ENCODE peak calls at places on chromosomes 4 and X, in nine cellular contexts. One of them, this sample, is unnamed.

GRCh38 chr4:148834804-148835598 is 392.8 kb upstream of the NR3C2 start:
- DNase-seq in PC-9: peak; percentile 36
- DNase-seq in SK-N-SH: no peak
- DNase-seq in PC-3: peak; percentile 47
- DNase-seq in neural progenitor cell: no peak
- DNase-seq in GM23248: peak; percentile 68
- DNase-seq in endothelial cell of umbilical vein: peak; percentile 89
- DNase-seq in hepatocyte: peak; percentile 36
- DNase-seq in HepG2: no peak
- DNase-seq in this sample: no peak

GRCh38 chr4:188372856-188373255 is 233.6 kb downstream of the TRIML1 start:
- DNase-seq in PC-9: no peak
- DNase-seq in SK-N-SH: no peak
- DNase-seq in PC-3: peak; percentile 8
- DNase-seq in neural progenitor cell: peak; percentile 28
- DNase-seq in GM23248: no peak
- DNase-seq in endothelial cell of umbilical vein: no peak
- DNase-seq in hepatocyte: peak; percentile 80
- DNase-seq in HepG2: peak; percentile 25
- DNase-seq in this sample: no peak

GRCh38 chr4:28149762-28150161 is 1289.1 kb downstream of the STIM2 start:
- DNase-seq in PC-9: no peak
- DNase-seq in SK-N-SH: no peak
- DNase-seq in PC-3: no peak
- DNase-seq in neural progenitor cell: no peak
- DNase-seq in GM23248: no peak
- DNase-seq in endothelial cell of umbilical vein: no peak
- DNase-seq in hepatocyte: no peak
- DNase-seq in HepG2: no peak
- DNase-seq in this sample: no peak

GRCh38 chrX:6683353-6683752 is 148.4 kb upstream of the VCX3A start:
- DNase-seq in PC-9: no peak
- DNase-seq in SK-N-SH: no peak
- DNase-seq in PC-3: no peak
- DNase-seq in neural progenitor cell: no peak
- DNase-seq in GM23248: no peak
- DNase-seq in endothelial cell of umbilical vein: no peak
- DNase-seq in hepatocyte: no peak
- DNase-seq in HepG2: no peak
- DNase-seq in this sample: peak; percentile 67

GRCh38 chrX:20265726-20266681 is 705 bp downstream of the RPS6KA3 start:
- DNase-seq in PC-9: no peak
- DNase-seq in SK-N-SH: peak; percentile 56
- DNase-seq in PC-3: peak; percentile 48
- DNase-seq in neural progenitor cell: peak; percentile 31
- DNase-seq in GM23248: peak; percentile 67
- DNase-seq in endothelial cell of umbilical vein: peak; percentile 3
- DNase-seq in hepatocyte: peak; percentile 55
- DNase-seq in HepG2: no peak
- DNase-seq in this sample: peak; percentile 76

GRCh38 chrX:77740376-77740905 is 45.6 kb downstream of the ATRX start:
- DNase-seq in PC-9: no peak
- DNase-seq in SK-N-SH: no peak
- DNase-seq in PC-3: no peak
- DNase-seq in neural progenitor cell: no peak
- DNase-seq in GM23248: no peak
- DNase-seq in endothelial cell of umbilical vein: no peak
- DNase-seq in hepatocyte: no peak
- DNase-seq in HepG2: no peak
- DNase-seq in this sample: no peak

GRCh38 chr4:144754562-144755410 is 108.8 kb downstream of the HHIP start:
- DNase-seq in PC-9: no peak
- DNase-seq in SK-N-SH: no peak
- DNase-seq in PC-3: peak; percentile 50
- DNase-seq in neural progenitor cell: peak; percentile 31
- DNase-seq in GM23248: peak; percentile 57
- DNase-seq in endothelial cell of umbilical vein: peak; percentile 73
- DNase-seq in hepatocyte: no peak
- DNase-seq in HepG2: no peak
- DNase-seq in this sample: peak; percentile 61

GRCh38 chr4:174423257-174423944 is 98.9 kb downstream of the HPGD start:
- DNase-seq in PC-9: peak; percentile 36
- DNase-seq in SK-N-SH: no peak
- DNase-seq in PC-3: peak; percentile 86
- DNase-seq in neural progenitor cell: no peak
- DNase-seq in GM23248: peak; percentile 86
- DNase-seq in endothelial cell of umbilical vein: peak; percentile 58
- DNase-seq in hepatocyte: peak; percentile 30
- DNase-seq in HepG2: no peak
- DNase-seq in this sample: no peak

DNA sequence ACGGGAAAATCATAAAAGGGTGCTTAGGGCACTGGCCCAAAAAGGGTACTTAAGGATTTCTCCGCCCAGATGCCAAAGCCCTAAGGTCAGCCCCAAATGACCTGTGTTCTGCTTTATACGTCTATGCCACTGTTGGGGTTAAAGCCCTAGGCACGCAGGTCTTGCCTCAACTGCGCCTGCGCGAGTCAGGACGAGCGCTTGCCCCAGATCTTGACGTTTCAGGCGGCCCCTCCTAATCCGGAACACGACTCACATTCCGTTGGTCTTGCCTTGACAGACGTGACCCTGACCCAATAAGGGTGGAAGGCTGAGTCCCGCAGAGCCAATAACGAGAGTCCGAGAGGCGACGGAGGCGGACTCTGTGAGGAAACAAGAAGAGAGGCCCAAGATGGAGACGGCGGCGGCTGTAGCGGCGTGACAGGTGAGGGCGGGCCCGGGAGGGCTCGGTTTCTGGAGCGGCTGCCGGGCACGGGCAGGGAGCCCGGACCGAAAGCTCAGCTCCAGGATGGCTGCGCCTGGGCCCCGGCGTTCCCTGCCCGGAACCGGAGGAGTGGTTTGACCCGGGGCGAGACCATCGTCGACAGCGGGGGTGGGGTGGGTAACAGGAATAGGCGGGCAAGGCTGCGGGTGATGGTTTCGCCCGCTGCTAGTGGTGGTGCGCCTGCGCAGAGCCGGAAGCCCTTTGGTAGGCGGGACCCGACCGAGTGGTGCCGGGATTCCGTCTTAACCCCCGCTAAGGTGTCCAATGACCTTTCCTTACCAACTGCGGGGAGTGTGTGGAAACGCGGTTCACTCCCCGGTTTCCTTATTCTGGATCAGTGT is at the start of gene ARAF:
- DNase-seq in PC-9: peak; percentile 92
- DNase-seq in SK-N-SH: peak; percentile 94
- DNase-seq in PC-3: peak; percentile 99
- DNase-seq in neural progenitor cell: peak; percentile 96
- DNase-seq in GM23248: peak; percentile 96
- DNase-seq in endothelial cell of umbilical vein: peak; percentile 98
- DNase-seq in hepatocyte: peak; percentile 95
- DNase-seq in HepG2: peak; percentile 98
- DNase-seq in this sample: peak; percentile 98
- H2AFZ ChIP-seq in PC-9: peak within 1 kb of the TSS; percentile 66
- H2AFZ ChIP-seq in SK-N-SH: peak within 1 kb of the TSS; percentile 66
- H2AFZ ChIP-seq in PC-3: peak within 1 kb of the TSS; percentile 88
- H2AFZ ChIP-seq in neural progenitor cell: no peak within 1 kb of the TSS
- H2AFZ ChIP-seq in GM23248: peak within 1 kb of the TSS; percentile 83
- H2AFZ ChIP-seq in endothelial cell of umbilical vein: peak within 1 kb of the TSS; percentile 78
- H2AFZ ChIP-seq in hepatocyte: peak within 1 kb of the TSS; percentile 21
- H2AFZ ChIP-seq in HepG2: peak within 1 kb of the TSS; percentile 27
- H2AFZ ChIP-seq in this sample: peak within 1 kb of the TSS; percentile 48

GRCh38 chrX:100410083-100410590 is at the start of gene PCDH19:
- DNase-seq in PC-9: no peak
- DNase-seq in SK-N-SH: peak; percentile 86
- DNase-seq in PC-3: peak; percentile 57
- DNase-seq in neural progenitor cell: peak; percentile 89
- DNase-seq in GM23248: peak; percentile 72
- DNase-seq in endothelial cell of umbilical vein: peak; percentile 54
- DNase-seq in hepatocyte: peak; percentile 81
- DNase-seq in HepG2: no peak
- DNase-seq in this sample: no peak

GRCh38 chrX:100413231-100413630 is 3.2 kb upstream of the PCDH19 start:
- DNase-seq in PC-9: peak; percentile 55
- DNase-seq in SK-N-SH: peak; percentile 63
- DNase-seq in PC-3: peak; percentile 69
- DNase-seq in neural progenitor cell: peak; percentile 79
- DNase-seq in GM23248: peak; percentile 77
- DNase-seq in endothelial cell of umbilical vein: peak; percentile 61
- DNase-seq in hepatocyte: peak; percentile 78
- DNase-seq in HepG2: peak; percentile 33
- DNase-seq in this sample: peak; percentile 87

GRCh38 chrX:100409316-100410082 is 574 bp downstream of the PCDH19 start:
- DNase-seq in PC-9: no peak
- DNase-seq in SK-N-SH: peak; percentile 30
- DNase-seq in PC-3: no peak
- DNase-seq in neural progenitor cell: peak; percentile 52
- DNase-seq in GM23248: no peak
- DNase-seq in endothelial cell of umbilical vein: no peak
- DNase-seq in hepatocyte: no peak
- DNase-seq in HepG2: no peak
- DNase-seq in this sample: no peak

GRCh38 chrX:100410901-100411801 is 1.1 kb upstream of the PCDH19 start:
- DNase-seq in PC-9: no peak
- DNase-seq in SK-N-SH: peak; percentile 33
- DNase-seq in PC-3: no peak
- DNase-seq in neural progenitor cell: peak; percentile 47
- DNase-seq in GM23248: peak; percentile 18
- DNase-seq in endothelial cell of umbilical vein: peak; percentile 7
- DNase-seq in hepatocyte: peak; percentile 21
- DNase-seq in HepG2: no peak
- DNase-seq in this sample: no peak

GRCh38 chrX:100411802-100412333 is 1.8 kb upstream of the PCDH19 start:
- DNase-seq in PC-9: no peak
- DNase-seq in SK-N-SH: no peak
- DNase-seq in PC-3: no peak
- DNase-seq in neural progenitor cell: no peak
- DNase-seq in GM23248: no peak
- DNase-seq in endothelial cell of umbilical vein: no peak
- DNase-seq in hepatocyte: no peak
- DNase-seq in HepG2: no peak
- DNase-seq in this sample: no peak
- H2AFZ ChIP-seq in PC-9: no peak overlapping the region
- H2AFZ ChIP-seq in SK-N-SH: no peak overlapping the region
- H2AFZ ChIP-seq in PC-3: no peak overlapping the region
- H2AFZ ChIP-seq in neural progenitor cell: no peak overlapping the region
- H2AFZ ChIP-seq in GM23248: no peak overlapping the region
- H2AFZ ChIP-seq in endothelial cell of umbilical vein: no peak overlapping the region
- H2AFZ ChIP-seq in hepatocyte: peak overlapping the region; percentile 35
- H2AFZ ChIP-seq in HepG2: no peak overlapping the region
- H2AFZ ChIP-seq in this sample: no peak overlapping the region

GRCh38 chr4:100986360-100986868 is 360.9 kb downstream of the PPP3CA start:
- DNase-seq in PC-9: no peak
- DNase-seq in SK-N-SH: no peak
- DNase-seq in PC-3: no peak
- DNase-seq in neural progenitor cell: peak; percentile 84
- DNase-seq in GM23248: no peak
- DNase-seq in endothelial cell of umbilical vein: no peak
- DNase-seq in hepatocyte: peak; percentile 21
- DNase-seq in HepG2: peak; percentile 7
- DNase-seq in this sample: no peak

GRCh38 chr4:100984901-100985300 is 362.4 kb downstream of the PPP3CA start:
- DNase-seq in PC-9: no peak
- DNase-seq in SK-N-SH: no peak
- DNase-seq in PC-3: peak; percentile 41
- DNase-seq in neural progenitor cell: no peak
- DNase-seq in GM23248: peak; percentile 84
- DNase-seq in endothelial cell of umbilical vein: peak; percentile 17
- DNase-seq in hepatocyte: no peak
- DNase-seq in HepG2: no peak
- DNase-seq in this sample: no peak

GRCh38 chr4:100983426-100983825 is 363.9 kb downstream of the PPP3CA start:
- DNase-seq in PC-9: no peak
- DNase-seq in SK-N-SH: no peak
- DNase-seq in PC-3: no peak
- DNase-seq in neural progenitor cell: no peak
- DNase-seq in GM23248: peak; percentile 58
- DNase-seq in endothelial cell of umbilical vein: no peak
- DNase-seq in hepatocyte: no peak
- DNase-seq in HepG2: no peak
- DNase-seq in this sample: no peak

GRCh38 chr4:100982345-100982744 is 365.0 kb downstream of the PPP3CA start:
- DNase-seq in PC-9: no peak
- DNase-seq in SK-N-SH: no peak
- DNase-seq in PC-3: no peak
- DNase-seq in neural progenitor cell: no peak
- DNase-seq in GM23248: no peak
- DNase-seq in endothelial cell of umbilical vein: no peak
- DNase-seq in hepatocyte: no peak
- DNase-seq in HepG2: no peak
- DNase-seq in this sample: no peak

DNA sequence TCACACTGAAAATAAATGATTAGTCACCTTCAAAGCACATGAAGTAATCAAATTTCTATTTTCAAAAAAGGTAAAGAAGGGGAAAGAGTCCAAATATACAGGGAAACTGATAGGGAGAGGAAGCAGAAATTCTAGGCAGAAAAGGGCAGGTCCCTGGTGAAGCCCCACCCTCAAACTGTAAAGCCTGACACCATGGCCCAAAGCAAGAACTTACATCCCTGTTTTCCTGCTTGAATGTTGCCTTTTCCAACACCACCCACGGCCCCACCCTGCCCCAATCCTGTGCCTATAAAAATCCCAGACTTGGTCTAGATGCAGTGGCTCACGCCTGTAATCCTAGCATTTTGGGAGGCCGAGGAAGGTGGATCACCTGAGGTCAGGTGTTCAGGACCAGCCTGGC is 361.8 kb downstream of the PPP3CA start:
- DNase-seq in PC-9: no peak
- DNase-seq in SK-N-SH: no peak
- DNase-seq in PC-3: no peak
- DNase-seq in neural progenitor cell: no peak
- DNase-seq in GM23248: no peak
- DNase-seq in endothelial cell of umbilical vein: no peak
- DNase-seq in hepatocyte: no peak
- DNase-seq in HepG2: no peak
- DNase-seq in this sample: no peak
- H2AFZ ChIP-seq in PC-9: no peak overlapping the region
- H2AFZ ChIP-seq in SK-N-SH: no peak overlapping the region
- H2AFZ ChIP-seq in PC-3: no peak overlapping the region
- H2AFZ ChIP-seq in neural progenitor cell: no peak overlapping the region
- H2AFZ ChIP-seq in GM23248: no peak overlapping the region
- H2AFZ ChIP-seq in endothelial cell of umbilical vein: no peak overlapping the region
- H2AFZ ChIP-seq in hepatocyte: no peak overlapping the region
- H2AFZ ChIP-seq in HepG2: no peak overlapping the region
- H2AFZ ChIP-seq in this sample: no peak overlapping the region

GRCh38 chr4:159777689-159778088 is 674.8 kb downstream of the RAPGEF2 start:
- DNase-seq in PC-9: no peak
- DNase-seq in SK-N-SH: no peak
- DNase-seq in PC-3: no peak
- DNase-seq in neural progenitor cell: no peak
- DNase-seq in GM23248: no peak
- DNase-seq in endothelial cell of umbilical vein: no peak
- DNase-seq in hepatocyte: no peak
- DNase-seq in HepG2: no peak
- DNase-seq in this sample: no peak

GRCh38 chr4:159779716-159780115 is 676.8 kb downstream of the RAPGEF2 start:
- DNase-seq in PC-9: no peak
- DNase-seq in SK-N-SH: no peak
- DNase-seq in PC-3: no peak
- DNase-seq in neural progenitor cell: no peak
- DNase-seq in GM23248: no peak
- DNase-seq in endothelial cell of umbilical vein: no peak
- DNase-seq in hepatocyte: no peak
- DNase-seq in HepG2: no peak
- DNase-seq in this sample: no peak

GRCh38 chr4:159778298-159778697 is 675.4 kb downstream of the RAPGEF2 start:
- DNase-seq in PC-9: no peak
- DNase-seq in SK-N-SH: no peak
- DNase-seq in PC-3: no peak
- DNase-seq in neural progenitor cell: no peak
- DNase-seq in GM23248: no peak
- DNase-seq in endothelial cell of umbilical vein: no peak
- DNase-seq in hepatocyte: no peak
- DNase-seq in HepG2: no peak
- DNase-seq in this sample: no peak

GRCh38 chr4:159780196-159780922 is 677.5 kb downstream of the RAPGEF2 start:
- DNase-seq in PC-9: no peak
- DNase-seq in SK-N-SH: no peak
- DNase-seq in PC-3: no peak
- DNase-seq in neural progenitor cell: no peak
- DNase-seq in GM23248: no peak
- DNase-seq in endothelial cell of umbilical vein: no peak
- DNase-seq in hepatocyte: no peak
- DNase-seq in HepG2: no peak
- DNase-seq in this sample: no peak

GRCh38 chr4:159776915-159777314 is 674.0 kb downstream of the RAPGEF2 start:
- DNase-seq in PC-9: no peak
- DNase-seq in SK-N-SH: no peak
- DNase-seq in PC-3: no peak
- DNase-seq in neural progenitor cell: peak; percentile 3
- DNase-seq in GM23248: no peak
- DNase-seq in endothelial cell of umbilical vein: no peak
- DNase-seq in hepatocyte: no peak
- DNase-seq in HepG2: no peak
- DNase-seq in this sample: no peak
- H2AFZ ChIP-seq in PC-9: no peak overlapping the region
- H2AFZ ChIP-seq in SK-N-SH: no peak overlapping the region
- H2AFZ ChIP-seq in PC-3: no peak overlapping the region
- H2AFZ ChIP-seq in neural progenitor cell: no peak overlapping the region
- H2AFZ ChIP-seq in GM23248: no peak overlapping the region
- H2AFZ ChIP-seq in endothelial cell of umbilical vein: no peak overlapping the region
- H2AFZ ChIP-seq in hepatocyte: no peak overlapping the region
- H2AFZ ChIP-seq in HepG2: no peak overlapping the region
- H2AFZ ChIP-seq in this sample: no peak overlapping the region